ENCODE peak calls at places on chromosome 16, in ten cellular contexts. V, U, F, K, G, Y, X, R, C and M are unnamed samples. For H3K9me3, the result is how much of the 10 kb centered on the place peaks cover.

GRCh38 chr16:75580-76501 is 2.2 kb upstream of the MPG start:
- DNase-seq in V (peak), U (peak), F (peak), K (peak), G (peak), Y (peak), X (peak), R (peak), C (no peak), M (peak)

GRCh38 chr16:47731252-47731651 is 270.1 kb downstream of the PHKB start:
- DNase-seq in V (no peak), U (no peak), F (no peak), K (no peak), G (no peak), Y (no peak), X (no peak), R (no peak), C (no peak), M (no peak)

GRCh38 chr16:68786685-68787418 is 49.8 kb downstream of the CDH1 start:
- DNase-seq in V (no peak), U (no peak), F (no peak), K (no peak), G (no peak), Y (no peak), X (no peak), R (no peak), C (no peak), M (no peak)

GRCh38 chr16:76756423-76756822 is 434.6 kb upstream of the MON1B start:
- DNase-seq in V (no peak), U (no peak), F (no peak), K (no peak), G (no peak), Y (no peak), X (no peak), R (no peak), C (no peak), M (no peak)

GRCh38 chr16:72946063-72946462 is 101.9 kb downstream of the ZFHX3 start:
- DNase-seq in V (no peak), U (no peak), F (no peak), K (no peak), G (no peak), Y (no peak), X (no peak), R (no peak), C (no peak), M (no peak)

GRCh38 chr16:69113216-69113615 is 7.8 kb downstream of the HAS3 start:
- DNase-seq in V (no peak), U (no peak), F (no peak), K (no peak), G (no peak), Y (no peak), X (no peak), R (no peak), C (no peak), M (no peak)

GRCh38 chr16:77336637-77337036 is 98.2 kb downstream of the ADAMTS18 start:
- DNase-seq in V (no peak), U (no peak), F (no peak), K (no peak), G (no peak), Y (no peak), X (no peak), R (no peak), C (no peak), M (no peak)

GRCh38 chr16:68077866-68078725 is 7.1 kb upstream of the NFATC3 start:
- DNase-seq in V (no peak), U (no peak), F (no peak), K (no peak), G (no peak), Y (no peak), X (no peak), R (no peak), C (no peak), M (no peak)

GRCh38 chr16:17266606-17267313 is 204.0 kb downstream of the XYLT1 start:
- DNase-seq in V (no peak), U (no peak), F (no peak), K (no peak), G (peak), Y (no peak), X (no peak), R (no peak), C (no peak), M (no peak)

GRCh38 chr16:27829975-27830374 is 233.5 kb downstream of the GSG1L start:
- DNase-seq in V (no peak), U (no peak), F (no peak), K (no peak), G (no peak), Y (no peak), X (no peak), R (no peak), C (no peak), M (no peak)

DNA sequence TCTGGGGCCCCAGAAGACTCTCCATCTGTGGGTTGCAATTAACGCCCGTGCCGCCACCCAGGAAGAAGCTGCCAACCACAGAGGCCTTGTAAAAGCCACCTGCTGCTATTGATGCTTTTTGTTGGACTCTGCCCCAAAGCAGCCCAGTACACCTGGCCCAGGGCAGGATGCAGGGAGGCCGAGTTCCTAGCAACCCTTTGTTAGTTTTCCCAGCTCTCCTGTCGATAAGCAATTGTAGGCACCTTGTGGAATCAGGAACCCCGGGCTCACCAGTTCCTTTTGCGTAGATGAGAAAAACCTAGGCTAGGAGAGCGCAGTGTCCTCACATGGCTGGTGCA is 103.3 kb downstream of the ABCC6 start:
- DNase-seq in V (no peak), U (no peak), F (no peak), K (no peak), G (peak), Y (no peak), X (no peak), R (no peak), C (no peak), M (no peak)
- H3K27ac ChIP-seq in V (peak), U (peak), F (no peak), K (no peak), G (peak), Y (peak), X (no peak), R (peak), C (no peak), M (no peak)

DNA sequence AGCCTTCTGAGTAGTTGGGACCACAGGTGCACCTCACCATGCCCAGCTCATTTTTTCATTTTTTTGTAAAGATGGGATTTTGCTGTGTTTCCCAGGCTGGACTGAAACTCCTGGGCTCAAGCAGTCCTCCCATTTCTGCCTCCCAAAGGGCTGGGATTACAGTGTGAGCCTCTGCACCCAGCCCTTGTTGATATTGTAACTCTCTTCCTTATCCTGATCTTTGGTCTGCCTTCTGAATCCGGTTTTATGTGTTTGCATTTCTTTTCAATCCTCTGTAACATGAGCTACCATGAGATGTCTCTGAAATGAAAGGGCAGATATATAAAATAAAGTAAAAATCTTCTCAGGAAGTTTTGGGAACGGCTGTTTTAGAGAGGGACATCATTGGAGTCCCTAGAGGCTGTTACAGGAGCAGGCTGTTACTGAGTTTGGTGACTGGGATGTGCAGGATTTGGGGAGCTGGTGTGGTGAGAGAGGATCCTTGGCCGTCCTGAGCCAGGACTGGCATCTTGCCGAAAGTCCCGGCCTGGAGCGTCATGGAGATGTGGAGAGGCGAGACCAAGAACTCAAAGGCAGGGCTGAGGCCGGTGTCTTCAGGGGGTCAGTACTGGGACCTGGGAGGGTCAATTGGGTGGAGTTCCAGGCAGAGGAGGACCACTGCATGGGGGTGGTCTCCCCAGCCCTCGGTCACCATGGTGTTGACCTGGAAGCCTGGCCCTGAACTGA is 39.4 kb downstream of the ATP2C2 start:
- DNase-seq in V (no peak), U (no peak), F (no peak), K (no peak), G (no peak), Y (no peak), X (no peak), R (no peak), C (no peak), M (no peak)
- H3K9me3 ChIP-seq in V (under half), U (under half), F (under half), K (under half), G (under half), Y (under half), X (under half), R (under half), C (under half), M (under half)

GRCh38 chr16:3098459-3099394 is at the start of gene ZSCAN10:
- DNase-seq in V (no peak), U (no peak), F (peak), K (no peak), G (no peak), Y (no peak), X (no peak), R (no peak), C (no peak), M (no peak)

GRCh38 chr16:3097266-3097665 is 1.8 kb downstream of the ZSCAN10 start:
- DNase-seq in V (no peak), U (no peak), F (no peak), K (no peak), G (no peak), Y (no peak), X (no peak), R (no peak), C (no peak), M (no peak)

GRCh38 chr16:3096362-3096761 is 2.7 kb downstream of the ZSCAN10 start:
- DNase-seq in V (no peak), U (no peak), F (no peak), K (no peak), G (no peak), Y (no peak), X (no peak), R (no peak), C (no peak), M (no peak)

GRCh38 chr16:3094289-3095027 is 4.6 kb downstream of the ZSCAN10 start:
- DNase-seq in V (no peak), U (no peak), F (no peak), K (peak), G (peak), Y (no peak), X (no peak), R (no peak), C (no peak), M (peak)

DNA sequence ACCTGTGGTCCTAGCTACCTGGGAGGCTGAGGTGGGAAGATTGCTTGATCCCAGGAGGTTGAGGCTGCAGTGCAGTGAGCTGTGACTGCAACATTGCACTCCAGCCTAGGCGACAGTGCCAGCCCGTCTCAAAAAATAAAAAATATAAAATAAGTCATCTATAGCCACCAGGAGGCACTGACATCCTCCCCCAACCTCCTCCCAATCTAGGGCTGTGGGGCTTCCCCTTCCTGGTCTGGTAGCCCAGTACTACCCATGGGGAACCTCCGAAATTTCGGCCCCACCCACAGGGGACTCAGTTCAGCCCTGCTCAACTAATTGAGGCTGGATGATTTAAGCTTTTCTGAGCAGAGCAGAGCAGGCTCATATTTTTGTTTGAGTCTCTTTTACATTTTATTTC is 3.2 kb downstream of the ZSCAN10 start:
- DNase-seq in V (no peak), U (peak), F (no peak), K (no peak), G (no peak), Y (no peak), X (peak), R (peak), C (peak), M (no peak)
- H3K4me3 ChIP-seq in V (no peak), U (no peak), F (no peak), K (no peak), G (no peak), Y (no peak), X (no peak), R (no peak), C (no peak), M (no peak)

DNA sequence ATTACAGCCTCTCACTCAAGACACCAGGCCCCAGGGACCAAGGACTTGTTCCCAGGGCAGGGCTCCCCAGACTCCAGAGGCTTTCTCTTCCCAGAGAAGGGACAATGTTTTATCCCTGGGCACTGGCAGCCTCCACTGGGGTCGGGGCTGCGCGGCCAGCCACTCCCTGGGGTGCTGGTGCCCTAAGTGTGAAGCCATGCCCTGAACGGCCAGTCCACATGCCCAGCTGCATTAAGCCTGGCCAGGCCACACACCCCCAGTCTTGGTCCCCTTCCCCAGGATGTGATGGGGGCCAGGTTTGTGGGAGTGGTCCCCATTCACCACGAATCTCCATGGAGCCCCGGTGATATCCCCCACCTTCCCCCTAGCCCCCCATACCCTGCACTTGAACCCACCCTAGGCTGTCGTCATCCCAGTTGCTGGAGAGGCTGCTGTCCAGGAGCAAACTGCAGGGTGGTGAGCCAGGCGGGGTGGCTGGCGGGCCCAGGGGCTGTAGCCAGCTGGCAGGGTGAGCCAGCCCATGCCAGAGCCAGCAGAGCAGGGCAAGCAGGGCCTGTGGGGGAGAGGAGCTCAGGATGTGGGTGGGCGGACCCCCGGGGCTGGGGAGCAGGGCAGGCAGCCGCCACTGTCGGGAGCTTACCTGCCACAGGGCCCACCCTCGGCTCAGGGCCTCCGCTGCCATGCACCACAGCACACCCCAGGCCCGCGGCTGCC is 4.6 kb downstream of the PAQR4 start:
- DNase-seq in V (no peak), U (no peak), F (no peak), K (no peak), G (no peak), Y (no peak), X (no peak), R (no peak), C (no peak), M (no peak)
- H3K27ac ChIP-seq in V (no peak), U (no peak), F (no peak), K (no peak), G (no peak), Y (no peak), X (no peak), R (no peak), C (no peak), M (peak)

DNA sequence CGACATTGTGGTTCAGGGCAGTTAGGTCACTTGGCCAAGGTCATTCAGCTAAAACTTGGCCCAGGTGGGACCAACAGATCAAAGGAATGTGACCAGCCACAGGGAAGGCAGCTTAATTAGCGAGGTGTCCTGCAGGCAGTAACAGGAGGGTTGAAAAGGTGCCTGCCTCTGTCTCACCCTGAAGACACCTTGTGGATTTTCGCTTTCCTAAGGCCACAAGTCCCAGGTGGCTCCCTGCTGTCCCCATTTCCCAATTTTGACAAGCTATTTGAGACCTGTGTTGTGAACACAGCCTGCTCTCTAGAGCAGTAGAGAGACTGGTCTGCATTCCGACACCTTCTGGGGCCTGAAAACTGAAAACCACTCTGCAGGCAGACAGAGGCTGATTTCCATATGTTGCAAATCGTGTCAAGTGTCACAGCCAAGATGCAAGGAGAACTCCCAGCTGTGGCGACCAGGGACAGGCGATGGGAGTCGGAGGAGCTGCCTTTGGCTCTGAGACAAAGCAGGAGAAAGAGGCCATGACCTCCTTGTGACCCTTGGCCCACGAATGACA is 593.1 kb upstream of the CDH5 start:
- DNase-seq in V (no peak), U (no peak), F (no peak), K (no peak), G (no peak), Y (no peak), X (no peak), R (no peak), C (no peak), M (no peak)
- H3K9me3 ChIP-seq in V (under half), U (under half), F (under half), K (under half), G (under half), Y (under half), X (under half), R (under half), C (under half), M (under half)